ENCODE peak calls at places on chromosome 22, in four cellular contexts. One of them, this sample, is unnamed.

GRCh38 chr22:41929158-41929896 is 2.7 kb upstream of the TNFRSF13C start:
- DNase-seq in GM18507: no peak
- DNase-seq in transverse colon: no peak
- DNase-seq in AG20443: no peak
- DNase-seq in this sample: no peak

GRCh38 chr22:38715852-38716251 is 10.1 kb downstream of the GTPBP1 start:
- DNase-seq in GM18507: no peak
- DNase-seq in transverse colon: no peak
- DNase-seq in AG20443: no peak
- DNase-seq in this sample: no peak

GRCh38 chr22:17152340-17152739 is 6.7 kb downstream of the HDHD5 start:
- DNase-seq in GM18507: no peak
- DNase-seq in transverse colon: no peak
- DNase-seq in AG20443: no peak
- DNase-seq in this sample: no peak

GRCh38 chr22:37972527-37972926 is 11.8 kb downstream of the SOX10 start:
- DNase-seq in GM18507: no peak
- DNase-seq in transverse colon: no peak
- DNase-seq in AG20443: no peak
- DNase-seq in this sample: no peak

GRCh38 chr22:37508431-37508963 is 10.7 kb downstream of the CARD10 start:
- DNase-seq in GM18507: no peak
- DNase-seq in transverse colon: no peak
- DNase-seq in AG20443: no peak
- DNase-seq in this sample: no peak

GRCh38 chr22:31615940-31616314 is 46.1 kb downstream of the PISD start:
- DNase-seq in GM18507: no peak
- DNase-seq in transverse colon: no peak
- DNase-seq in AG20443: no peak
- DNase-seq in this sample: no peak

GRCh38 chr22:45843030-45843429 is 133.9 kb downstream of the WNT7B start:
- DNase-seq in GM18507: no peak
- DNase-seq in transverse colon: no peak
- DNase-seq in AG20443: no peak
- DNase-seq in this sample: no peak

GRCh38 chr22:19495562-19496323 is 16.0 kb downstream of the CDC45 start:
- DNase-seq in GM18507: no peak
- DNase-seq in transverse colon: no peak
- DNase-seq in AG20443: no peak
- DNase-seq in this sample: no peak

GRCh38 chr22:18978506-18978905 is 42.4 kb upstream of the PRODH start:
- DNase-seq in GM18507: no peak
- DNase-seq in transverse colon: no peak
- DNase-seq in AG20443: no peak
- DNase-seq in this sample: no peak

GRCh38 chr22:45781941-45782340 is 110.3 kb downstream of the ATXN10 start:
- DNase-seq in GM18507: no peak
- DNase-seq in transverse colon: no peak
- DNase-seq in AG20443: no peak
- DNase-seq in this sample: no peak

GRCh38 chr22:22756109-22756508 is 111.7 kb downstream of the GGTLC2 start:
- DNase-seq in GM18507: no peak
- DNase-seq in transverse colon: no peak
- DNase-seq in AG20443: no peak
- DNase-seq in this sample: no peak

GRCh38 chr22:40541300-40541699 is 95.2 kb downstream of the MRTFA start:
- DNase-seq in GM18507: no peak
- DNase-seq in transverse colon: no peak
- DNase-seq in AG20443: no peak
- DNase-seq in this sample: no peak

GRCh38 chr22:47564158-47564450 is 801.7 kb downstream of the TBC1D22A start:
- DNase-seq in GM18507: no peak
- DNase-seq in transverse colon: no peak
- DNase-seq in AG20443: no peak
- DNase-seq in this sample: no peak

GRCh38 chr22:45837507-45837906 is 139.5 kb downstream of the WNT7B start:
- DNase-seq in GM18507: no peak
- DNase-seq in transverse colon: no peak
- DNase-seq in AG20443: no peak
- DNase-seq in this sample: no peak

GRCh38 chr22:30079952-30080533 is at the start of gene HORMAD2:
- DNase-seq in GM18507: peak; percentile 17
- DNase-seq in transverse colon: peak; percentile 31
- DNase-seq in AG20443: peak; percentile 33
- DNase-seq in this sample: no peak

GRCh38 chr22:49331223-49331815 is 496.4 kb downstream of the BRD1 start:
- DNase-seq in GM18507: no peak
- DNase-seq in transverse colon: peak; percentile 0
- DNase-seq in AG20443: no peak
- DNase-seq in this sample: peak; percentile 10

GRCh38 chr22:32996702-32997101 is 61.5 kb downstream of the SYN3 start:
- DNase-seq in GM18507: no peak
- DNase-seq in transverse colon: peak; percentile 10
- DNase-seq in AG20443: peak; percentile 89
- DNase-seq in this sample: no peak

GRCh38 chr22:45210577-45211431 is 29.9 kb downstream of the KIAA0930 start:
- DNase-seq in GM18507: no peak
- DNase-seq in transverse colon: no peak
- DNase-seq in AG20443: peak; percentile 70
- DNase-seq in this sample: no peak

GRCh38 chr22:48259991-48260670 is 1497.7 kb downstream of the TBC1D22A start:
- DNase-seq in GM18507: no peak
- DNase-seq in transverse colon: no peak
- DNase-seq in AG20443: no peak
- DNase-seq in this sample: no peak

GRCh38 chr22:23841736-23842404 is 3.1 kb upstream of the DERL3 start:
- DNase-seq in GM18507: no peak
- DNase-seq in transverse colon: no peak
- DNase-seq in AG20443: no peak
- DNase-seq in this sample: no peak

GRCh38 chr22:40196628-40197027 is 18.9 kb downstream of the TNRC6B start:
- DNase-seq in GM18507: no peak
- DNase-seq in transverse colon: no peak
- DNase-seq in AG20443: peak; percentile 72
- DNase-seq in this sample: no peak

GRCh38 chr22:20551805-20552449 is 44.5 kb downstream of the MED15 start:
- DNase-seq in GM18507: no peak
- DNase-seq in transverse colon: no peak
- DNase-seq in AG20443: peak; percentile 45
- DNase-seq in this sample: no peak

GRCh38 chr22:24445481-24446290 is 18.3 kb downstream of the ADORA2A start:
- DNase-seq in GM18507: no peak
- DNase-seq in transverse colon: no peak
- DNase-seq in AG20443: no peak
- DNase-seq in this sample: no peak

GRCh38 chr22:48824673-48825651 is 1002.7 kb downstream of the BRD1 start:
- DNase-seq in GM18507: no peak
- DNase-seq in transverse colon: no peak
- DNase-seq in AG20443: no peak
- DNase-seq in this sample: no peak

GRCh38 chr22:48021946-48022345 is 1259.5 kb downstream of the TBC1D22A start:
- DNase-seq in GM18507: no peak
- DNase-seq in transverse colon: no peak
- DNase-seq in AG20443: no peak
- DNase-seq in this sample: no peak

GRCh38 chr22:23240639-23241389 is 60.5 kb downstream of the BCR start:
- DNase-seq in GM18507: no peak
- DNase-seq in transverse colon: no peak
- DNase-seq in AG20443: no peak
- DNase-seq in this sample: peak; percentile 31

GRCh38 chr22:50304528-50305392 is 2.7 kb downstream of the PLXNB2 start:
- DNase-seq in GM18507: no peak
- DNase-seq in transverse colon: peak; percentile 56
- DNase-seq in AG20443: peak; percentile 42
- DNase-seq in this sample: peak; percentile 88